ENCODE peak calls at places on chromosome 21, in four cellular contexts. F is stimulated activated CD4-positive, alpha-beta T cell treated with anti-CD3 and anti-CD28 coated beads, Interleukin-4, amount 100 ng/mL, for 1 hour; Y is lower lobe of right lung; S is NCI-H1694 treated with DMSO at 0.1 percent for 48 hours. O is an unnamed sample.
A peak's percentile ranks its signal among the peaks of the same experiment; 100 is the strongest.

GRCh38 chr21:22743085-22743484 is 1744.9 kb downstream of the NCAM2 start:
- DNase-seq in F (no peak), S (no peak), Y (no peak), O (no peak)

GRCh38 chr21:27454234-27454633 is 487.3 kb upstream of the ADAMTS5 start:
- DNase-seq in Y (no peak), S (no peak), F (no peak), O (no peak)

GRCh38 chr21:31198575-31198974 is 145.5 kb downstream of the TIAM1 start:
- DNase-seq in Y (no peak), S (peak; percentile 91), F (no peak), O (peak; percentile 71)

GRCh38 chr21:31673513-31673912 is 14.0 kb downstream of the SOD1 start:
- DNase-seq in F (no peak), Y (no peak), S (no peak), O (no peak)

GRCh38 chr21:37915941-37916794 is at the start of gene KCNJ6:
- DNase-seq in S (peak; percentile 85), Y (peak; percentile 63), F (no peak), O (peak; percentile 36)

GRCh38 chr21:19510653-19511052 is 1107.1 kb upstream of the TMPRSS15 start:
- DNase-seq in S (no peak), F (no peak), Y (no peak), O (no peak)

GRCh38 chr21:14259669-14260458 is 43.9 kb downstream of the RBM11 start:
- DNase-seq in S (peak; percentile 87), Y (no peak), F (no peak), O (peak; percentile 70)

GRCh38 chr21:26883768-26884167 is 38.6 kb upstream of the ADAMTS1 start:
- DNase-seq in Y (no peak), S (no peak), F (no peak), O (no peak)

GRCh38 chr21:18987515-18988026 is 584.0 kb upstream of the TMPRSS15 start:
- DNase-seq in Y (no peak), F (no peak), S (no peak), O (no peak)

GRCh38 chr21:43799301-43799840 is 10.0 kb downstream of the RRP1 start:
- DNase-seq in S (no peak), F (no peak), Y (no peak), O (no peak)

GRCh38 chr21:42925114-42925907 is at the start of gene ERVH48-1:
- DNase-seq in F (no peak), Y (no peak), S (no peak), O (no peak)

GRCh38 chr21:22476726-22477646 is 1478.8 kb downstream of the NCAM2 start:
- DNase-seq in Y (no peak), F (no peak), S (peak; percentile 31), O (no peak)

GRCh38 chr21:45970674-45971486 is 10.7 kb upstream of the COL6A1 start:
- DNase-seq in Y (no peak), S (no peak), F (peak; percentile 64), O (no peak)

GRCh38 chr21:44636209-44637017 is 743 bp upstream of the KRTAP10-10 start:
- DNase-seq in Y (no peak), S (no peak), F (no peak), O (no peak)

GRCh38 chr21:31656199-31657095 is 3.0 kb upstream of the SOD1 start:
- DNase-seq in F (peak; percentile 54), Y (no peak), S (no peak), O (no peak)

GRCh38 chr21:37742532-37742931 is 173.7 kb downstream of the KCNJ6 start:
- DNase-seq in S (no peak), Y (no peak), F (no peak), O (no peak)

GRCh38 chr21:29209696-29210095 is 79.3 kb downstream of the MAP3K7CL start:
- DNase-seq in S (no peak), F (no peak), Y (no peak), O (no peak)

GRCh38 chr21:36511484-36512227 is 31.7 kb upstream of the CLDN14 start:
- DNase-seq in F (no peak), Y (no peak), S (no peak), O (no peak)

GRCh38 chr21:28605138-28605537 is 387.5 kb downstream of the LTN1 start:
- DNase-seq in S (no peak), Y (no peak), F (no peak), O (no peak)

GRCh38 chr21:14120091-14120734 is 90.5 kb downstream of the LIPI start:
- DNase-seq in S (peak; percentile 65), F (peak; percentile 18), Y (no peak), O (peak; percentile 11)

GRCh38 chr21:34732388-34732821 is 63.6 kb downstream of the CLIC6 start:
- DNase-seq in F (no peak), Y (no peak), S (no peak), O (no peak)

GRCh38 chr21:45590726-45591618 is 48.7 kb upstream of the SLC19A1 start:
- DNase-seq in Y (peak; percentile 63), S (no peak), F (peak; percentile 71), O (no peak)

GRCh38 chr21:45288441-45288841 is 746 bp upstream of the POFUT2 start:
- DNase-seq in S (no peak), F (no peak), Y (no peak), O (no peak)

GRCh38 chr21:36698160-36699025 is 522 bp upstream of the SIM2 start:
- DNase-seq in Y (no peak), S (no peak), F (no peak), O (peak; percentile 37)

GRCh38 chr21:22056904-22057303 is 1058.7 kb downstream of the NCAM2 start:
- DNase-seq in Y (no peak), S (no peak), F (no peak), O (no peak)

GRCh38 chr21:38310619-38311018 is 53.8 kb downstream of the KCNJ15 start:
- DNase-seq in S (no peak), Y (no peak), F (no peak), O (no peak)

GRCh38 chr21:30638686-30639085 is 3.7 kb downstream of the KRTAP20-2 start:
- DNase-seq in F (no peak), S (no peak), Y (no peak), O (no peak)

GRCh38 chr21:32083175-32083574 is 195.7 kb downstream of the MIS18A start:
- DNase-seq in F (no peak), Y (no peak), S (peak; percentile 94), O (no peak)

GRCh38 chr21:42818328-42818749 is 61.0 kb downstream of the WDR4 start:
- DNase-seq in F (peak; percentile 62), S (peak; percentile 16), Y (peak; percentile 78), O (peak; percentile 71)

GRCh38 chr21:41428311-41428710 is 2.3 kb downstream of the MX1 start:
- DNase-seq in S (no peak), F (no peak), Y (no peak), O (no peak)

GRCh38 chr21:34544032-34544496 is 32.1 kb upstream of the KCNE1 start:
- DNase-seq in F (peak; percentile 41), Y (peak; percentile 69), S (peak; percentile 32), O (peak; percentile 89)

GRCh38 chr21:16514316-16514715 is 784.5 kb downstream of the USP25 start:
- DNase-seq in Y (no peak), F (no peak), S (no peak), O (no peak)

O was measured in SW480.